ENCODE peak calls at places on chromosomes 1 and 21, in six cellular contexts. E is suprapubic skin, Z is GM23338, W is spleen, K is K562, N is Panc1. U is an unnamed sample.

GRCh38 chr1:245420926-245421325 is 266.1 kb downstream of the KIF26B start:
- DNase-seq in E (no peak), Z (no peak), W (no peak), K (no peak), N (no peak), U (no peak)

GRCh38 chr1:221688488-221688843 is 53.4 kb downstream of the DUSP10 start:
- DNase-seq in E (no peak), Z (no peak), W (no peak), K (no peak), N (no peak), U (no peak)

GRCh38 chr1:28592314-28593071 is 428 bp downstream of the RAB42 start:
- DNase-seq in E (no peak), Z (peak; percentile 42), W (peak; percentile 77), K (peak; percentile 69), N (no peak), U (peak; percentile 29)

GRCh38 chr1:161801955-161802354 is 35.8 kb downstream of the ATF6 start:
- DNase-seq in E (no peak), Z (peak; percentile 46), W (no peak), K (no peak), N (no peak), U (no peak)

GRCh38 chr1:151992345-151993083 is 1.1 kb downstream of the S100A10 start:
- DNase-seq in E (peak; percentile 93), Z (peak; percentile 81), W (peak; percentile 74), K (peak; percentile 65), N (peak; percentile 99), U (peak; percentile 92)

GRCh38 chr1:4379451-4380175 is 274.8 kb upstream of the AJAP1 start:
- DNase-seq in E (no peak), Z (no peak), W (no peak), K (no peak), N (no peak), U (no peak)

GRCh38 chr1:2233997-2234761 is 6.1 kb downstream of the SKI start:
- DNase-seq in E (peak; percentile 97), Z (peak; percentile 10), W (peak; percentile 97), K (no peak), N (no peak), U (peak; percentile 77)

GRCh38 chr1:58293388-58293787 is 253.1 kb downstream of the OMA1 start:
- DNase-seq in E (no peak), Z (no peak), W (no peak), K (no peak), N (no peak), U (no peak)

GRCh38 chr1:239387304-239388231 is 1.2 kb downstream of the CHRM3 start:
- DNase-seq in E (no peak), Z (peak; percentile 70), W (no peak), K (no peak), N (no peak), U (peak; percentile 29)

GRCh38 chr1:46522184-46522968 is 29.1 kb downstream of the KNCN start:
- DNase-seq in E (no peak), Z (no peak), W (peak; percentile 51), K (peak; percentile 91), N (no peak), U (peak; percentile 58)

GRCh38 chr21:33302055-33302454 is 22.7 kb upstream of the IFNAR1 start:
- DNase-seq in E (no peak), Z (no peak), W (no peak), K (no peak), N (no peak), U (no peak)

GRCh38 chr21:33301632-33302002 is 23.2 kb upstream of the IFNAR1 start:
- DNase-seq in E (no peak), Z (no peak), W (no peak), K (no peak), N (no peak), U (no peak)

GRCh38 chr21:33299181-33299752 is 25.5 kb upstream of the IFNAR1 start:
- DNase-seq in E (no peak), Z (peak; percentile 51), W (no peak), K (no peak), N (no peak), U (no peak)

GRCh38 chr21:33302796-33303195 is 22.0 kb upstream of the IFNAR1 start:
- DNase-seq in E (no peak), Z (peak; percentile 50), W (no peak), K (no peak), N (no peak), U (no peak)

DNA sequence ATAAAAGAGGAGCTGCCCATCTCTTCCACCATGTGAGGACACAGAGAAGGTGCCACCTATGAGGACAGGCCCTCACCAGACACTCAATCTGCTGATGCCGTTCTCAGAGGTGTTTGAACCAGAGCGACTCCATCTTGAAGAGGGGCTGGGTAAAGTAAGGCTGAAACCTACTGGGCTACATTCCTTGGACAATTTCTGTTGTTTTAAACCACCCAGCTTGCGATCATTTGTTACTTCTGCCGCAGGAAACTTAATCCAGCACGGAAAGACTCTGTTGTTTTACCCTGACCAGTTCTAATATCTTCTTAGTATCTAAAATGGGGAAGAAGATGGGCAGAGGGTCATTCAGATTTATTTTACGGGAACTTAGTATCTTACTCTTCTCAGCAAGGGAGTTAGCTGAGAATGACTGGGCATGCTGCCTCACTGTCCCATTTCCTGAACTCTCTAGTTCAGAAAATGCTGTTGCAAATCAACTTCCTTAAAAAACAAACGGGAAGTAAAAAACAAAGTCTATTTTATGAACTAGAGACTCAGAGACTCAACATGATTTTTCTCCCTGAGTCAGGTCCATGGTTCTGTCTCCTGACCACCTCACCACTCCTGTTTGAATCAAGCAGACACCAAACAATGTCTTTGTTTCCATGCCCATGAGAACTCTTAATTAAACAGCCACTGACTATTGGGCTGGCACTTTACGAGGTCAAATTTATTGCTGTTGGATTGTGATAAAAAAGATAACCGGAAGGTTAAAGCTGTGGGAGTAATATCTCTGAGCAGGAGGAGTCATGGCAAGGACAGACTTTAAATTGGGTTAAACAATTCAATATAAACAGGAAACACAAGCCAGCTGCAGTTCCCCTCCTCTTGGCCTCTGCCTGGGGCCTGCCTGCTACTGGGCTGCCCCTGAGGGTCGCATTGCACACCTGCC is 23.8 kb upstream of the IFNAR1 start:
- DNase-seq in E (no peak), Z (no peak), W (peak; percentile 85), K (peak; percentile 28), N (no peak), U (no peak)
- TF ChIP-seq POLR2AphosphoS5 in E (no peak), Z (no peak), W (no peak), K (no peak), N (no peak), U (no peak)

GRCh38 chr1:223016890-223017289 is 126.2 kb downstream of the TLR5 start:
- DNase-seq in E (no peak), Z (no peak), W (peak; percentile 67), K (no peak), N (no peak), U (no peak)
- TF ChIP-seq CTCF in E (no peak), Z (no peak), W (no peak), K (no peak), N (no peak), U (no peak)

DNA sequence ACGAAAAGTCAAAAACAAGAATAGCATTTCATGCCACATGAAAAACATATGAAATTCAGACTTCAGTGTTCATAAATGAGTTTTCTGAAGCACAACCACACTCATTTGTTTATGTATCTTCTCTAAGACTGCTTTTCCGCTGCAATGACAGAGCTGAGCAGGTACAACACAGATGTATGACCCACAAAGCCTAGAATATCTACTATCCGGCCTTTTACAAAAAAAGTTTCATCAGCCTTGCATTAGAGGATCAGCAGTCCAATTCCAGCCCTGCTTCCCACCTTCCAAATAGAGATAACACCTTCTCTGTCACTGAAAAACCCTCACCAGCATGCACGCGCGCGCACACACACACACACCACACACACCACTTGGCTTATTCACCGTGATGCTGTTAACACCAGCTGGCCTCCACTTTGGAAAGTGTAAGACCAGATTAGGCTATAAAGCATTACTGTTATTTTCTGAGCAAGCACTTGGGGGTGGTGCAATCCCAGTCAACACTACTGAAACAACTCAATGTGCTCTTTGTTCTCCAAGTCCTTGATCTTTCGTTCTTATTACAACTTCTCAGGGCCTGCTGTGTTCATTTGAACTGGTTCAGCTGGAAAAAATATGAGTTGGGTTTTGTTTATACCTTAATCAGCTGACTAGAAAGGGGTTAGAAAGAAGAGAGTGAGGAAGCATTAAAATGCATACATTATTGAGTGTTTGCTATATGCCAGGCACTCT is 90.0 kb downstream of the GLUL start:
- DNase-seq in E (no peak), Z (peak; percentile 28), W (no peak), K (peak; percentile 53), N (no peak), U (peak; percentile 40)
- TF ChIP-seq POLR2AphosphoS5 in E (no peak), Z (no peak), W (no peak), K (no peak), N (no peak), U (peak; percentile 37)

DNA sequence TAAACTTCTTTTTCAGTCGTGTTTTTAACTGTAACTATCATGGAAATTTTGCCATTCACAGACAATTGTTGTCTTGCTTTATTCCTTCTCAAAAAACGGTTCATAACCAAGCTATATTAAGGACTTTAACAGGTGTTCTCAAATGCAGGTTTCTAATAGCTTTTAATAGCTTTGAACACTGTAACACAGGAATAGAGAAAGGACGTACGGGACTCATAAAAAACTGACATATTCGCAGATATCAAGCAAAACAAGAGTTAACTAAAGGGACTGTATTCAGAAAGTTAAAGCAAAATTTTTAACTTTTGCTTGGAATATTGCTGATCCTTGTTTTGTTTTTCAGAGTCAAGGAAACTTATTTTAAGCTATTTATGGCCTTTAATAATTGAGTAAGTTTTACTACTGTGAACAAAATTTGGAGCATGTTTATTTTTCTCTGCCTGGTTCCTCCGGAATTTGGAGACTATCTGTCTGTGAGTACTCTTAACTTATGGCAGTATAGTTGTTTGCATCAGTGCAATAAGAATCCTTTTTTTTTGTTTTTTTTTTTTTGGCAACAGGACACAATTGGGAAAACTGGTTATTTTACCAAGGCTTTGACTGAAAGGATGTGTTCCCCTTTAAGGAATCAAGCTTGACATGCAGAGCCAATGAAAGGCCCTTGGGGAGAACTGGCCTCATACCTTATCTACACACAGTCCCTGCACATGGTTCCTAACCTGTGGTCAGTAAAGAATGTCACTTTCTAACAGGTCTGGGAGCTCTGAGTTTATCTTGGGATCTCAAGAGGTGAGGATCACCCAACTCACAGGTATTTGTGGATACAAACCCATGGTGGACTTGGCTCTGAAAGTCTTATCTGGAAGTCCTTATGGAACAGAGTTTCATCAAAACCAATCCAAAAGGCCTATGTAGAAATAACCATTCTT is 5.8 kb upstream of the CD46 start:
- DNase-seq in E (no peak), Z (no peak), W (no peak), K (peak; percentile 78), N (no peak), U (no peak)
- TF ChIP-seq CTCF in E (no peak), Z (no peak), W (no peak), K (no peak), N (no peak), U (no peak)

GRCh38 chr1:203751051-203751450 is 13.9 kb upstream of the LAX1 start:
- DNase-seq in E (no peak), Z (no peak), W (no peak), K (no peak), N (no peak), U (no peak)
- TF ChIP-seq POLR2AphosphoS5 in E (no peak), Z (no peak), W (no peak), K (no peak), N (no peak), U (no peak)

DNA sequence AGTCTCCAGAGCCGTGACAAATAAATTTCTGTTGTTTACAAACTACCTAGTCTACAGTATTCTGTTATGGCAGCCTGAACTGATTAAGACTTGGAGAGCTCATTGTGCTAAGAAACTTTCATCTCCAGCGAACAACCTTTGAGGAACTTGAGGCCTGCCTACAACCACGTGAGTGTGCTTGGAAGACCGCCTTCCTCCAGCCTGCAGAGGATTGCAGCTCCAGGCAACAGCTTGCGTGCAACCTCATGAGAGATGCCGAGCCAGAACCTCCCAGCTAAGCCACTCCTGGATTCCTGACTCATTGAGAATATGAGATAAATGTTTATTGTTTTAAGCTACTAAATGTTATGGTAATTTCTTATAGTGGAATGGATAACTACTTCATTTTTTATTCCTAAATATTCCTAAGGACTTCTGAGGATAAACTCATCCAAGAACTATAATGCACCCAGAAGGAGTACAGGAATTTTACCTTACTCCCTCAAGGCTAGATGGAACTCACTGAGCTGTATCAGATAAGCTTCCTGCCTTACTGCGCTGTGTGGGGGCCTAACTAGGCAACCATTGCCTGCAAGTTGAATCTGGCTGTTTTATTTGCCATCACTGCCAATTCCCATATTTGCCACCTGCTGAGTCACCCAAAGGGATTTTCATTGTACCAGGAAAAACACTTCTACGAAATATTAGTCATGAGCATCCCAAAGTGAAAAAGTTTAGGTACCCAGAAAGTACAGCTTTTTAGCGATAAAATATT is 17.6 kb downstream of the FAM177B start:
- DNase-seq in E (peak; percentile 80), Z (no peak), W (no peak), K (no peak), N (peak; percentile 35), U (no peak)
- TF ChIP-seq CTCF in E (no peak), Z (no peak), W (no peak), K (no peak), N (no peak), U (no peak)